ENCODE peak calls at places on chromosomes 13 and 19, in ten cellular contexts. Y is mucosa of descending colon, M is esophagus squamous epithelium, F is ACHN, B is psoas muscle, J is NCI-H524 treated with DMSO at 0.1 percent for 48 hours, H is NCI-H1930, Z is osteocyte, R is pulmonary artery endothelial cell, O is AG04450. P is an unnamed sample.

GRCh38 chr19:19402656-19403372 is 2.7 kb upstream of the GATAD2A start:
- DNase-seq in M (no peak), F (no peak), H (no peak), O (no peak), J (no peak), Z (no peak), B (no peak), R (no peak), Y (no peak), P (no peak)

GRCh38 chr19:56147307-56147706 is 6.2 kb downstream of the ZNF444 start:
- DNase-seq in O (no peak), R (no peak), J (no peak), M (no peak), B (no peak), H (no peak), Y (no peak), Z (no peak), F (no peak), P (no peak)

GRCh38 chr19:41189425-41190065 is 3.5 kb upstream of the CYP2S1 start:
- DNase-seq in O (no peak), H (no peak), J (no peak), Z (no peak), F (no peak), R (no peak), B (no peak), Y (no peak), M (no peak), P (no peak)

GRCh38 chr13:93751117-93751516 is 524.5 kb downstream of the GPC6 start:
- DNase-seq in B (no peak), Z (no peak), H (no peak), R (no peak), Y (no peak), J (no peak), O (no peak), M (no peak), F (no peak), P (no peak)

GRCh38 chr13:22848539-22849052 is 332.2 kb upstream of the SGCG start:
- DNase-seq in F (peak), O (no peak), R (no peak), B (no peak), J (no peak), Z (no peak), Y (peak), H (no peak), M (no peak), P (peak)

GRCh38 chr19:57263244-57263643 is 17.0 kb upstream of the ZNF460 start:
- DNase-seq in J (no peak), F (no peak), B (no peak), Z (peak), R (no peak), M (no peak), O (no peak), H (no peak), Y (no peak), P (no peak)

GRCh38 chr13:39417643-39418042 is 185.3 kb downstream of the LHFPL6 start:
- DNase-seq in J (no peak), R (peak), M (no peak), Y (no peak), B (no peak), Z (no peak), F (peak), H (no peak), O (no peak), P (peak)

GRCh38 chr19:35287713-35288112 is 4.2 kb upstream of the MAG start:
- DNase-seq in J (no peak), H (no peak), O (no peak), Z (no peak), M (no peak), R (no peak), F (no peak), B (no peak), Y (no peak), P (no peak)

GRCh38 chr19:50489461-50490011 is 12.9 kb upstream of the GARIN5A start:
- DNase-seq in Z (no peak), Y (no peak), B (peak), R (no peak), J (no peak), M (no peak), H (no peak), F (no peak), O (no peak), P (no peak)

GRCh38 chr19:33432408-33433170 is 59.1 kb downstream of the CEBPG start:
- DNase-seq in Y (peak), H (no peak), O (no peak), F (no peak), M (no peak), R (no peak), J (no peak), B (no peak), Z (no peak), P (no peak)

GRCh38 chr19:43353606-43354304 is at the start of gene CD177:
- DNase-seq in F (no peak), B (no peak), Z (no peak), O (no peak), H (no peak), R (no peak), Y (peak), J (no peak), M (no peak), P (no peak)

GRCh38 chr19:40389404-40390083 is 437 bp downstream of the HIPK4 start:
- DNase-seq in Z (no peak), M (no peak), B (no peak), Y (no peak), F (no peak), J (no peak), R (no peak), O (no peak), H (no peak), P (no peak)

GRCh38 chr19:28544451-28545261 is 668.3 kb downstream of the UQCRFS1 start:
- DNase-seq in Z (no peak), B (no peak), R (no peak), O (no peak), Y (no peak), M (no peak), H (no peak), F (no peak), J (no peak), P (no peak)

GRCh38 chr19:41321204-41321599 is 11.2 kb downstream of the CCDC97 start:
- DNase-seq in Y (no peak), R (no peak), O (no peak), M (no peak), B (no peak), J (no peak), F (no peak), Z (no peak), H (no peak), P (no peak)

GRCh38 chr19:35024095-35024494 is 6.2 kb upstream of the SCN1B start:
- DNase-seq in O (no peak), B (no peak), R (no peak), Y (no peak), H (no peak), J (no peak), Z (no peak), F (no peak), M (no peak), P (no peak)

P was measured in Daoy.